ENCODE peak calls at places on chromosomes 3 and 15, in five cellular contexts. One of them, this sample, is unnamed.
A peak's percentile ranks its signal among the peaks of the same experiment; 100 is the strongest.

GRCh38 chr3:150371741-150372254 is 36.3 kb upstream of the TSC22D2 start:
- DNase-seq in islet precursor cell: peak; percentile 83
- DNase-seq in DMS53: peak; percentile 44
- DNase-seq in B cell: no peak
- DNase-seq in NCI-H1092: no peak
- DNase-seq in this sample: peak; percentile 97

GRCh38 chr15:41115652-41116115 is 396 bp downstream of the INO80 start:
- DNase-seq in DMS53: peak; percentile 75
- DNase-seq in NCI-H1092: no peak
- DNase-seq in islet precursor cell: no peak
- DNase-seq in B cell: peak; percentile 86
- DNase-seq in this sample: peak; percentile 54

GRCh38 chr3:143977326-143978262 is 6.0 kb downstream of the DIPK2A start:
- DNase-seq in NCI-H1092: no peak
- DNase-seq in B cell: peak; percentile 22
- DNase-seq in DMS53: no peak
- DNase-seq in islet precursor cell: no peak
- DNase-seq in this sample: no peak

GRCh38 chr15:27706300-27706699 is 392.8 kb downstream of the OCA2 start:
- DNase-seq in B cell: no peak
- DNase-seq in NCI-H1092: no peak
- DNase-seq in DMS53: no peak
- DNase-seq in islet precursor cell: no peak
- DNase-seq in this sample: no peak

GRCh38 chr3:109125902-109126301 is 8.0 kb upstream of the MORC1 start:
- DNase-seq in islet precursor cell: no peak
- DNase-seq in NCI-H1092: no peak
- DNase-seq in DMS53: peak; percentile 53
- DNase-seq in B cell: no peak
- DNase-seq in this sample: no peak

GRCh38 chr3:134859341-134859740 is 64.3 kb downstream of the EPHB1 start:
- DNase-seq in NCI-H1092: no peak
- DNase-seq in DMS53: no peak
- DNase-seq in islet precursor cell: peak; percentile 22
- DNase-seq in B cell: no peak
- DNase-seq in this sample: no peak

GRCh38 chr15:83581381-83581780 is 72.5 kb upstream of the ADAMTSL3 start:
- DNase-seq in B cell: no peak
- DNase-seq in islet precursor cell: no peak
- DNase-seq in NCI-H1092: no peak
- DNase-seq in DMS53: no peak
- DNase-seq in this sample: peak; percentile 12

GRCh38 chr3:87147562-87147961 is 79.5 kb upstream of the CHMP2B start:
- DNase-seq in B cell: no peak
- DNase-seq in DMS53: no peak
- DNase-seq in islet precursor cell: no peak
- DNase-seq in NCI-H1092: no peak
- DNase-seq in this sample: no peak

GRCh38 chr3:149584236-149584635 is 73.6 kb downstream of the WWTR1 start:
- DNase-seq in DMS53: no peak
- DNase-seq in B cell: no peak
- DNase-seq in islet precursor cell: no peak
- DNase-seq in NCI-H1092: no peak
- DNase-seq in this sample: no peak

GRCh38 chr3:182740710-182741109 is 52.6 kb upstream of the ATP11B start:
- DNase-seq in islet precursor cell: peak; percentile 90
- DNase-seq in NCI-H1092: no peak
- DNase-seq in B cell: no peak
- DNase-seq in DMS53: peak; percentile 95
- DNase-seq in this sample: peak; percentile 34

GRCh38 chr15:68784206-68784605 is 36.5 kb downstream of the ANP32A start:
- DNase-seq in DMS53: no peak
- DNase-seq in B cell: no peak
- DNase-seq in NCI-H1092: no peak
- DNase-seq in islet precursor cell: peak; percentile 25
- DNase-seq in this sample: no peak

GRCh38 chr3:14532691-14533456 is 7.3 kb downstream of the GRIP2 start:
- DNase-seq in islet precursor cell: peak; percentile 81
- DNase-seq in DMS53: no peak
- DNase-seq in NCI-H1092: peak; percentile 34
- DNase-seq in B cell: no peak
- DNase-seq in this sample: peak; percentile 55

GRCh38 chr15:47711654-47712053 is 5.7 kb upstream of the SEMA6D start:
- DNase-seq in islet precursor cell: no peak
- DNase-seq in NCI-H1092: peak; percentile 23
- DNase-seq in B cell: no peak
- DNase-seq in DMS53: peak; percentile 32
- DNase-seq in this sample: peak; percentile 9

GRCh38 chr15:23424111-23424904 is 22.7 kb downstream of the GOLGA6L2 start:
- DNase-seq in NCI-H1092: no peak
- DNase-seq in DMS53: no peak
- DNase-seq in B cell: no peak
- DNase-seq in islet precursor cell: no peak
- DNase-seq in this sample: no peak

GRCh38 chr3:197463279-197463678 is 92.5 kb downstream of the BDH1 start:
- DNase-seq in DMS53: no peak
- DNase-seq in islet precursor cell: no peak
- DNase-seq in B cell: no peak
- DNase-seq in NCI-H1092: no peak
- DNase-seq in this sample: no peak

GRCh38 chr15:101145362-101145761 is 106.5 kb downstream of the CHSY1 start:
- DNase-seq in B cell: no peak
- DNase-seq in NCI-H1092: no peak
- DNase-seq in DMS53: no peak
- DNase-seq in islet precursor cell: no peak
- DNase-seq in this sample: no peak

GRCh38 chr3:55330756-55331155 is 156.3 kb downstream of the WNT5A start:
- DNase-seq in islet precursor cell: no peak
- DNase-seq in DMS53: no peak
- DNase-seq in B cell: no peak
- DNase-seq in NCI-H1092: no peak
- DNase-seq in this sample: peak; percentile 5

GRCh38 chr3:45612918-45613602 is 18.5 kb downstream of the LIMD1 start:
- DNase-seq in NCI-H1092: no peak
- DNase-seq in DMS53: peak; percentile 29
- DNase-seq in islet precursor cell: peak; percentile 89
- DNase-seq in B cell: peak; percentile 18
- DNase-seq in this sample: no peak

GRCh38 chr3:17195192-17195611 is 310.4 kb downstream of the PLCL2 start:
- DNase-seq in DMS53: no peak
- DNase-seq in B cell: peak; percentile 37
- DNase-seq in NCI-H1092: peak; percentile 35
- DNase-seq in islet precursor cell: no peak
- DNase-seq in this sample: peak; percentile 56

GRCh38 chr3:150255416-150255815 is 152.7 kb upstream of the TSC22D2 start:
- DNase-seq in NCI-H1092: no peak
- DNase-seq in DMS53: no peak
- DNase-seq in islet precursor cell: no peak
- DNase-seq in B cell: no peak
- DNase-seq in this sample: no peak

GRCh38 chr3:12903881-12904280 is 62.5 kb upstream of the RPL32 start:
- DNase-seq in islet precursor cell: no peak
- DNase-seq in NCI-H1092: no peak
- DNase-seq in DMS53: no peak
- DNase-seq in B cell: no peak
- DNase-seq in this sample: no peak

GRCh38 chr3:156772588-156773206 is 53.5 kb upstream of the LEKR1 start:
- DNase-seq in islet precursor cell: no peak
- DNase-seq in B cell: no peak
- DNase-seq in NCI-H1092: no peak
- DNase-seq in DMS53: peak; percentile 21
- DNase-seq in this sample: peak; percentile 32

GRCh38 chr3:148903022-148903442 is 37.9 kb downstream of the CPA3 start:
- DNase-seq in B cell: no peak
- DNase-seq in DMS53: no peak
- DNase-seq in NCI-H1092: no peak
- DNase-seq in islet precursor cell: no peak
- DNase-seq in this sample: no peak

GRCh38 chr3:23106641-23107040 is 96.5 kb upstream of the UBE2E2 start:
- DNase-seq in DMS53: no peak
- DNase-seq in NCI-H1092: no peak
- DNase-seq in islet precursor cell: no peak
- DNase-seq in B cell: no peak
- DNase-seq in this sample: no peak

GRCh38 chr3:52401021-52401420 is 43.9 kb downstream of the SEMA3G start:
- DNase-seq in B cell: no peak
- DNase-seq in islet precursor cell: no peak
- DNase-seq in NCI-H1092: no peak
- DNase-seq in DMS53: no peak
- DNase-seq in this sample: no peak

GRCh38 chr3:42680256-42680655 is 5.1 kb upstream of the KLHL40 start:
- DNase-seq in NCI-H1092: no peak
- DNase-seq in DMS53: no peak
- DNase-seq in islet precursor cell: no peak
- DNase-seq in B cell: no peak
- DNase-seq in this sample: no peak

GRCh38 chr3:196493292-196493691 is 10.3 kb downstream of the RNF168 start:
- DNase-seq in DMS53: no peak
- DNase-seq in NCI-H1092: no peak
- DNase-seq in B cell: no peak
- DNase-seq in islet precursor cell: no peak
- DNase-seq in this sample: no peak

GRCh38 chr15:70102827-70103226 is 5.1 kb upstream of the TLE3 start:
- DNase-seq in islet precursor cell: no peak
- DNase-seq in DMS53: no peak
- DNase-seq in NCI-H1092: no peak
- DNase-seq in B cell: no peak
- DNase-seq in this sample: no peak

GRCh38 chr15:99486371-99487336 is 79.1 kb upstream of the MEF2A start:
- DNase-seq in DMS53: peak; percentile 59
- DNase-seq in NCI-H1092: peak; percentile 56
- DNase-seq in B cell: peak; percentile 54
- DNase-seq in islet precursor cell: peak; percentile 73
- DNase-seq in this sample: peak; percentile 89

GRCh38 chr3:45333549-45333948 is 54.8 kb upstream of the LARS2 start:
- DNase-seq in NCI-H1092: no peak
- DNase-seq in DMS53: no peak
- DNase-seq in islet precursor cell: no peak
- DNase-seq in B cell: no peak
- DNase-seq in this sample: peak; percentile 59